ENCODE peak calls at places on chromosomes 1 and 21, in eight cellular contexts. N is C1 segment of cervical spinal cord; W is AG04449; D is NCI-H82; T is GM03348; Y is activated CD8-positive, alpha-beta memory T cell treated with anti-CD3 and anti-CD28 coated beads, Interleukin-2, amount 50 U/mL, for 4 hours; E is effector CD4-positive, alpha-beta T cell; L is cerebellum. X is an unnamed sample.

GRCh38 chr1:224497714-224498573 is 63.3 kb upstream of the WDR26 start:
- DNase-seq in L (no peak), T (peak; percentile 86), N (peak; percentile 45), E (no peak), D (peak; percentile 77), W (peak; percentile 51), Y (peak; percentile 43), X (peak; percentile 36)

GRCh38 chr1:100382657-100383056 is 30.4 kb downstream of the CDC14A start:
- DNase-seq in L (no peak), T (no peak), E (no peak), N (no peak), D (peak; percentile 95), Y (no peak), W (no peak), X (no peak)

GRCh38 chr1:175673236-175674150 is 69.9 kb downstream of the TNR start:
- DNase-seq in D (no peak), L (no peak), N (no peak), T (no peak), W (no peak), Y (no peak), E (no peak), X (no peak)

GRCh38 chr1:108877858-108878257 is 1.1 kb downstream of the GPSM2 start:
- DNase-seq in L (peak; percentile 19), E (no peak), D (peak; percentile 77), T (no peak), Y (no peak), N (peak; percentile 19), W (no peak), X (no peak)

GRCh38 chr1:93715529-93716126 is 34.0 kb upstream of the BCAR3 start:
- DNase-seq in D (peak; percentile 75), N (peak; percentile 5), W (peak; percentile 5), Y (no peak), T (no peak), L (peak; percentile 75), E (no peak), X (no peak)

GRCh38 chr21:44477712-44478111 is 22.4 kb downstream of the LRRC3 start:
- DNase-seq in N (no peak), L (no peak), W (no peak), D (no peak), E (no peak), Y (no peak), T (no peak), X (no peak)

GRCh38 chr1:99784809-99785255 is 18.4 kb upstream of the FRRS1 start:
- DNase-seq in D (no peak), N (no peak), T (no peak), L (no peak), Y (no peak), E (no peak), W (no peak), X (no peak)

GRCh38 chr1:105678334-105678733 is 1378.1 kb upstream of the PRMT6 start:
- DNase-seq in D (no peak), T (no peak), L (no peak), Y (no peak), N (no peak), E (no peak), W (no peak), X (no peak)

GRCh38 chr1:67717876-67718275 is 32.9 kb downstream of the GADD45A start:
- DNase-seq in E (no peak), N (no peak), L (no peak), D (no peak), Y (no peak), W (no peak), T (no peak), X (no peak)

GRCh38 chr21:17495680-17496079 is 17.2 kb upstream of the CXADR start:
- DNase-seq in L (peak; percentile 67), T (no peak), Y (no peak), E (no peak), W (no peak), N (no peak), D (no peak), X (no peak)

GRCh38 chr1:155529109-155529508 is 33.5 kb downstream of the ASH1L start:
- DNase-seq in D (no peak), L (no peak), W (no peak), Y (no peak), E (no peak), T (no peak), N (no peak), X (no peak)

GRCh38 chr1:232393010-232393833 is 236.7 kb downstream of the SIPA1L2 start:
- DNase-seq in N (no peak), T (no peak), E (no peak), W (no peak), Y (no peak), L (no peak), D (no peak), X (no peak)

GRCh38 chr1:175221548-175222175 is 29.1 kb upstream of the KIAA0040 start:
- DNase-seq in T (no peak), L (no peak), W (no peak), E (no peak), D (no peak), N (no peak), Y (no peak), X (no peak)

GRCh38 chr1:110434946-110435345 is 16.0 kb upstream of the PROK1 start:
- DNase-seq in L (no peak), W (no peak), E (no peak), T (no peak), D (no peak), Y (no peak), N (no peak), X (no peak)

GRCh38 chr1:147472953-147473734 is 68.2 kb upstream of the BCL9 start:
- DNase-seq in D (no peak), T (no peak), W (no peak), E (no peak), L (no peak), Y (no peak), N (no peak), X (no peak)

GRCh38 chr1:27193194-27193593 is 38.3 kb upstream of the SLC9A1 start:
- DNase-seq in T (no peak), N (no peak), D (no peak), Y (no peak), L (no peak), E (no peak), W (no peak), X (no peak)

GRCh38 chr1:50268049-50268448 is 155.2 kb downstream of the DMRTA2 start:
- DNase-seq in Y (no peak), E (no peak), W (no peak), D (no peak), N (no peak), T (no peak), L (no peak), X (no peak)